ENCODE peak calls at places on chromosomes 1 and 21, in six cellular contexts. O is IMR-90; M is prostate gland; J is heart left ventricle; G is adrenal gland; V is CD8-positive, alpha-beta T cell. E is an unnamed sample.

GRCh38 chr1:219670426-219671149 is 57.7 kb upstream of the ZC3H11B start:
- DNase-seq in O (no peak), M (no peak), J (peak; percentile 85), G (peak; percentile 56), V (no peak), E (no peak)

GRCh38 chr1:241799414-241799813 is 48.6 kb upstream of the EXO1 start:
- DNase-seq in O (peak; percentile 50), M (no peak), J (no peak), G (no peak), V (no peak), E (no peak)

GRCh38 chr1:2412773-2413494 is 570 bp upstream of the PEX10 start:
- DNase-seq in O (peak; percentile 31), M (no peak), J (no peak), G (no peak), V (no peak), E (peak; percentile 79)

GRCh38 chr1:199867601-199868000 is 159.9 kb upstream of the NR5A2 start:
- DNase-seq in O (peak; percentile 23), M (no peak), J (no peak), G (no peak), V (no peak), E (peak; percentile 11)

GRCh38 chr1:43238991-43239469 is 30.8 kb upstream of the TMEM125 start:
- DNase-seq in O (no peak), M (no peak), J (peak; percentile 46), G (no peak), V (no peak), E (no peak)

GRCh38 chr1:240399381-240399780 is 212.6 kb downstream of the GREM2 start:
- DNase-seq in O (peak; percentile 95), M (no peak), J (no peak), G (peak; percentile 5), V (no peak), E (no peak)

GRCh38 chr1:42311138-42311537 is 23.9 kb downstream of the FOXJ3 start:
- DNase-seq in O (peak; percentile 26), M (no peak), J (no peak), G (no peak), V (no peak), E (no peak)

GRCh38 chr1:56967900-56968832 is 2.4 kb upstream of the C8B start:
- DNase-seq in O (peak; percentile 15), M (no peak), J (peak; percentile 19), G (no peak), V (no peak), E (peak; percentile 12)

GRCh38 chr1:188620236-188620635 is 1791.5 kb downstream of the PLA2G4A start:
- DNase-seq in O (no peak), M (no peak), J (no peak), G (no peak), V (no peak), E (no peak)

GRCh38 chr1:205064741-205065316 is 19.4 kb downstream of the TMEM81 start:
- DNase-seq in O (no peak), M (no peak), J (no peak), G (no peak), V (no peak), E (no peak)

GRCh38 chr1:113749402-113749801 is 9.9 kb downstream of the PHTF1 start:
- DNase-seq in O (no peak), M (no peak), J (no peak), G (no peak), V (no peak), E (no peak)

GRCh38 chr1:40998668-40999067 is 19.2 kb downstream of the CTPS1 start:
- DNase-seq in O (no peak), M (no peak), J (no peak), G (no peak), V (no peak), E (no peak)

GRCh38 chr1:172637522-172637921 is 21.4 kb upstream of the FASLG start:
- DNase-seq in O (peak; percentile 94), M (no peak), J (no peak), G (no peak), V (no peak), E (peak; percentile 69)

GRCh38 chr1:67144696-67145095 is 9.9 kb upstream of the C1orf141 start:
- DNase-seq in O (no peak), M (no peak), J (no peak), G (no peak), V (no peak), E (no peak)

DNA sequence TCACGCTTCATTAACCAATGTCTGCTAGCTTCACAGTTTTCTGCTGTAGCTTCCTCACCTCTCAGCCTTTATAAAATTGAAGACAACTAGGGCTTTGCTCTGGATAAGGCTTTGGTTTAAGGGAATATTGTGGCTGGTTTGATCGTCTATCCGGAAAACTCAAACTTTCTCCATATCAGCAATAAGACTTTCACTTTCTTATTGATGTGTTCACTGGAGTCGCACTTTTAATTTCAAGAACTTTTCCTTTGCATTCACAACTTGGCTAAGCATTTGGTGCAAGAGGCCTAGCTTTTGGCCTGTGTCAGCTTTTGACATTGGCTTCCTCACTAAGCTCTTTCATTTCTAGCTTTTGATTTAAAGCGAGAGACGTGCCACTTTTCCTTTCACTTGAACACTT is 12.9 kb downstream of the COA6 start:
- DNase-seq in O (no peak), M (no peak), J (no peak), G (no peak), V (no peak), E (no peak)
- H3K4me1 ChIP-seq in O (no peaks in the 10 kb centered on the region), M (no peaks in the 10 kb centered on the region), J (no peaks in the 10 kb centered on the region), G (no peaks in the 10 kb centered on the region), V (no peaks in the 10 kb centered on the region), E (no peaks in the 10 kb centered on the region)

DNA sequence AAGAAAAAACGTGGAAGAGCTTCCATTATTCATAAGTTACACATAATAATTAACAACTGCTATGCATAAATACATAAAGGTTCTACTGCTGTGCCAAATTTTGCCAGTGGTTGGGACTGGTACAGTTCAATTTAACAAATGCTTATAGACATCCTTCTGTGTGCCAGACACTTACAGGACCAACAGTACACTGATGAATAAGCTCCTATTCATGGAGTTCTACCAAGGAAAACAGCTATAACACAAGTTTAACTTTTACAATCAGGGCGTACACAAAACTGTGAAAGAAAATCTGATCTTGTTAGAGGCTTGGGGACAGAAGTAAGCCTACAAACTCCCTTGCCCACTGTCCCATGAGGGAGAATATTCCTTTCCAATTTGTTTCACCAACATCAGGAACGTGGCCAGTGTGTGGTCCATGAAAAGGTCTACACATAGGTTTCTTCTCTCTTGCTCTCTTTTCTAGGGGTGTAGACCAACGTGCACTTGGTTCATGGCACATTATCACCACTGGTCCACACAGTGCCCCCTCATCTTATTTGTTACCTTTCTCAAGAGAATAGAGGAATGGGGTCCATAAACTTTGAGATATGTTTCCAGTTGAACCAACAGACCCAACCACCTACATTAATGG is 10.1 kb downstream of the NRIP1 start:
- DNase-seq in O (no peak), M (peak; percentile 36), J (no peak), G (no peak), V (no peak), E (no peak)
- H3K4me1 ChIP-seq in O (peaks cover 11% of the 10 kb centered on the region), M (peaks cover 21% of the 10 kb centered on the region), J (peaks cover 93% of the 10 kb centered on the region), G (peaks cover 95% of the 10 kb centered on the region), V (peaks cover 68% of the 10 kb centered on the region), E (peaks cover 30% of the 10 kb centered on the region)

DNA sequence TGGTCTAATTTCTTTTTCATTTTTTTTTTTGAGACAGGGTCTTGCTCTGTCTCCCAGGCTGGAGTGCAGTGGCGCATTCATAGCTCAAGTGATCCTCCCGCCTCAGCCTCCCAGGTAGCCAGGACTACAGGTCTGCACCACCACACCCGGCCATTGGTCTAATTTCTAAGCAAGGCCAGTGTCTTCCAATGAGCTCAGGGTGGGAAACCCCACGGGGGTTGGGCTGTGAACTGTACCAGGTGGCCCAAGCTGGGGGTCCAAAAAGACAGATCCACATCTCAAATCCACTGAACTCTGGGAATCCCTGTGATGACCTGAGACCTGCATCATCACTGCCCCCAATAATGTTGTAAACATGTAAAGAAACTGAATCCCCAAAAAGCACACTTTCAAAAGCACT is 79.5 kb downstream of the BCAR3 start:
- DNase-seq in O (no peak), M (no peak), J (no peak), G (no peak), V (no peak), E (no peak)
- H3K4me1 ChIP-seq in O (peaks cover 20% of the 10 kb centered on the region), M (no peaks in the 10 kb centered on the region), J (peaks cover 82% of the 10 kb centered on the region), G (peaks cover 50% of the 10 kb centered on the region), V (no peaks in the 10 kb centered on the region), E (peaks cover 23% of the 10 kb centered on the region)

GRCh38 chr1:193187114-193187513 is 701 bp upstream of the B3GALT2 start:
- DNase-seq in O (no peak), M (no peak), J (no peak), G (no peak), V (no peak), E (no peak)
- H3K4me1 ChIP-seq in O (peaks cover 3% of the 10 kb centered on the region), M (peaks cover 2% of the 10 kb centered on the region), J (peaks cover 45% of the 10 kb centered on the region), G (peaks cover 80% of the 10 kb centered on the region), V (peaks cover 34% of the 10 kb centered on the region), E (peaks cover 12% of the 10 kb centered on the region)

GRCh38 chr1:247338723-247339270 is 7.1 kb upstream of the ZNF496 start:
- DNase-seq in O (peak; percentile 35), M (no peak), J (no peak), G (no peak), V (no peak), E (no peak)

GRCh38 chr1:247337961-247338360 is 6.3 kb upstream of the ZNF496 start:
- DNase-seq in O (no peak), M (no peak), J (no peak), G (peak; percentile 65), V (no peak), E (no peak)

GRCh38 chr1:247335871-247336270 is 4.2 kb upstream of the ZNF496 start:
- DNase-seq in O (no peak), M (no peak), J (no peak), G (no peak), V (no peak), E (no peak)

GRCh38 chr1:247336390-247336789 is 4.7 kb upstream of the ZNF496 start:
- DNase-seq in O (no peak), M (no peak), J (no peak), G (no peak), V (no peak), E (no peak)

DNA sequence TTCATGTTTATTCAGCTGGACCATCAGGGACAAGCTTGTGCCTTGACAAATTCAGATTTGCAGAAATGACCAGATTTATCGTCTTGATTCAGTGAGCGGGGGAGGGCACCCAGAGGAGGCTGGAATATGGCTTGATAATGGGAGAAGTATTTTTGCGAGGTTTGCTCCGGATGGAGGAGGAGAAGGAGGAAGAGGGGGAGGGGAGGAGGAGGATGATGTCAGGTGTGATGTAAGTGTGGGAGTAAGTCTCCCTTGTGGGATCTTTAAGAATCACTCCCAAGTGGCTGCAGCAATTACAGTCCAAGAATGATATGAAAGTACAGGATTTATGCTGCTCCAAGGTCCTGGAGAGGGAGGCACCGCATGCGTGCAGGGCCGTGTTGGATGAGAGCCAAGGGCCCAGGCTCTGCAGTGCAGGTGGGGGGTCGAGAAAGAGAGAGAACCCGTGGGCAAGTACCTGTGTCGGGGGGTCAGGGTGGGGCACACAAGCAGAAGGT is 5.6 kb upstream of the ZNF496 start:
- DNase-seq in O (peak; percentile 28), M (no peak), J (peak; percentile 43), G (peak; percentile 19), V (no peak), E (no peak)
- H3K4me1 ChIP-seq in O (peaks cover 10% of the 10 kb centered on the region), M (no peaks in the 10 kb centered on the region), J (peaks cover 55% of the 10 kb centered on the region), G (peaks cover 8% of the 10 kb centered on the region), V (peaks cover 15% of the 10 kb centered on the region), E (peaks cover 20% of the 10 kb centered on the region)

DNA sequence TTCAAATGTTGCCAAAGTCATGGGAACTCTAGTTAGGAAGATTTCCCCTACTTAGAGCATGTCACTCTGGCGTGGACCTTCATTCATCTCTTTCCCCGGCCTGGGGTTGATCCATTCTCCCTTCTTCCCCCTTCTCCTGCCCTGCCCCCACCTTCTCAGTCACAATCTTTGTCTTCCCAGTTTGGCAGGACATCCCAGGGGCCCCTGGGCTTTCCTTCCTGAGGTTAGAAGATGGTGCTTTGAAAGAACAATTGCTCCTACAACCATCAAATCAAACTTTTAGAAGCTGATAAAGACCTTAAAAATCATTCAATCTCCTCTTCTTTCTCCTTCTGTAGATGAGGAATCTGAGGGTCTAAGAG is 177.4 kb downstream of the CLIC6 start:
- DNase-seq in O (no peak), M (no peak), J (no peak), G (no peak), V (no peak), E (no peak)
- H3K4me1 ChIP-seq in O (peaks cover 36% of the 10 kb centered on the region), M (peaks cover 16% of the 10 kb centered on the region), J (peaks cover 24% of the 10 kb centered on the region), G (peaks cover 34% of the 10 kb centered on the region), V (peaks cover 12% of the 10 kb centered on the region), E (peaks cover 41% of the 10 kb centered on the region)